ENCODE peak calls at places on chromosomes 3 and 15, in nine cellular contexts. M is AG08396, W is lung, H is stomach, P is GM03348, E is Panc1, F is NCI-H460, U is progenitor cell of endocrine pancreas, K is AG09309. T is an unnamed sample.

GRCh38 chr3:14132120-14132519 is 7.3 kb downstream of the TMEM43 start:
- DNase-seq in M (no peak), P (no peak), U (no peak), F (no peak), E (no peak), W (no peak), H (no peak), K (no peak), T (no peak)

GRCh38 chr3:9704343-9705322 is 1.0 kb downstream of the CPNE9 start:
- DNase-seq in F (no peak), P (peak; percentile 76), U (peak; percentile 50), E (no peak), W (peak; percentile 33), K (no peak), M (peak; percentile 79), H (peak; percentile 28), T (peak; percentile 92)

GRCh38 chr3:159882784-159883779 is 105.6 kb upstream of the IL12A start:
- DNase-seq in W (no peak), K (no peak), U (no peak), P (no peak), F (no peak), E (no peak), M (no peak), H (no peak), T (peak; percentile 7)

GRCh38 chr3:14156201-14156600 is 22.2 kb downstream of the XPC start:
- DNase-seq in K (no peak), U (no peak), E (no peak), M (no peak), W (no peak), F (no peak), H (no peak), P (no peak), T (no peak)

GRCh38 chr3:13204177-13204581 is 130.9 kb upstream of the IQSEC1 start:
- DNase-seq in F (no peak), U (no peak), K (no peak), P (no peak), H (no peak), M (no peak), E (no peak), W (no peak), T (no peak)

GRCh38 chr15:98876461-98877369 is 130.9 kb downstream of the PGPEP1L start:
- DNase-seq in U (no peak), F (no peak), M (no peak), W (no peak), K (no peak), H (no peak), P (no peak), E (no peak), T (peak; percentile 43)

GRCh38 chr15:81751321-81751720 is 294.5 kb downstream of the MEX3B start:
- DNase-seq in K (no peak), P (no peak), E (no peak), U (no peak), H (no peak), M (no peak), W (no peak), F (no peak), T (no peak)

GRCh38 chr3:194964809-194965208 is 279.1 kb downstream of the FAM43A start:
- DNase-seq in E (no peak), K (no peak), H (peak; percentile 10), F (no peak), M (no peak), P (no peak), U (no peak), W (no peak), T (no peak)

GRCh38 chr3:120144267-120144666 is 50.0 kb upstream of the GSK3B start:
- DNase-seq in H (peak; percentile 34), W (no peak), P (peak; percentile 58), E (no peak), U (no peak), M (peak; percentile 70), K (no peak), F (no peak), T (peak; percentile 79)

GRCh38 chr3:114319453-114319852 is 25.6 kb downstream of the TIGIT start:
- DNase-seq in P (peak; percentile 33), E (no peak), K (peak; percentile 7), U (no peak), H (no peak), M (peak; percentile 60), W (no peak), F (no peak), T (peak; percentile 93)

GRCh38 chr3:55486101-55486856 is 827 bp downstream of the WNT5A start:
- DNase-seq in P (peak; percentile 65), H (peak; percentile 63), F (peak; percentile 39), K (no peak), M (peak; percentile 62), W (peak; percentile 74), E (no peak), U (no peak), T (peak; percentile 80)

GRCh38 chr3:124774841-124775402 is 44.7 kb downstream of the UMPS start:
- DNase-seq in H (no peak), K (no peak), U (no peak), E (no peak), P (no peak), M (no peak), F (no peak), W (no peak), T (no peak)

GRCh38 chr15:57570994-57571393 is 20.7 kb upstream of the MYZAP start:
- DNase-seq in H (no peak), U (no peak), E (no peak), W (no peak), K (peak; percentile 39), F (no peak), M (no peak), P (peak; percentile 33), T (no peak)

GRCh38 chr3:64460877-64461276 is 226.9 kb downstream of the ADAMTS9 start:
- DNase-seq in K (peak; percentile 85), U (no peak), H (no peak), W (no peak), E (no peak), M (peak; percentile 43), F (no peak), P (peak; percentile 71), T (no peak)

GRCh38 chr3:140509534-140509933 is 168.3 kb upstream of the TRIM42 start:
- DNase-seq in P (no peak), W (no peak), H (no peak), U (no peak), M (no peak), F (no peak), K (no peak), E (no peak), T (peak; percentile 88)

GRCh38 chr3:156637480-156638022 is 36.8 kb upstream of the TIPARP start:
- DNase-seq in K (no peak), P (no peak), F (no peak), W (no peak), U (no peak), H (no peak), M (no peak), E (no peak), T (no peak)

GRCh38 chr15:69880616-69881309 is 217.0 kb downstream of the TLE3 start:
- DNase-seq in W (no peak), H (no peak), P (no peak), U (no peak), M (no peak), F (no peak), E (no peak), K (no peak), T (no peak)

GRCh38 chr3:189664311-189664710 is 33.1 kb downstream of the TP63 start:
- DNase-seq in M (peak; percentile 54), W (no peak), U (no peak), H (no peak), E (peak; percentile 33), F (peak; percentile 60), K (peak; percentile 93), P (peak; percentile 83), T (peak; percentile 34)

GRCh38 chr3:159732172-159733111 is 256.2 kb upstream of the IL12A start:
- DNase-seq in P (peak; percentile 59), W (peak; percentile 34), K (peak; percentile 74), H (no peak), E (no peak), F (no peak), M (peak; percentile 54), U (no peak), T (peak; percentile 91)

GRCh38 chr3:154178172-154178571 is 57.0 kb downstream of the ARHGEF26 start:
- DNase-seq in U (no peak), P (no peak), H (no peak), K (no peak), F (no peak), W (no peak), E (no peak), M (no peak), T (no peak)

GRCh38 chr3:33132019-33132360 is 18.2 kb downstream of the CRTAP start:
- DNase-seq in E (no peak), H (no peak), W (no peak), U (no peak), K (no peak), F (no peak), M (no peak), P (no peak), T (no peak)

GRCh38 chr3:177934001-177934891 is 602.0 kb upstream of the KCNMB2 start:
- DNase-seq in K (peak; percentile 81), P (peak; percentile 76), U (no peak), H (no peak), F (no peak), W (no peak), E (no peak), M (peak; percentile 31), T (peak; percentile 95)

GRCh38 chr3:150547045-150547753 is 612 bp downstream of the EIF2A start:
- DNase-seq in U (no peak), W (no peak), M (no peak), K (no peak), E (no peak), F (no peak), H (no peak), P (peak; percentile 13), T (no peak)

GRCh38 chr15:67701669-67702068 is 123.6 kb upstream of the SKOR1 start:
- DNase-seq in M (peak; percentile 5), F (no peak), P (no peak), U (no peak), E (no peak), W (no peak), H (no peak), K (peak; percentile 4), T (no peak)

GRCh38 chr15:92845109-92845508 is 55.0 kb upstream of the CHD2 start:
- DNase-seq in F (no peak), M (no peak), H (no peak), U (no peak), K (no peak), E (no peak), P (peak; percentile 35), W (no peak), T (no peak)

GRCh38 chr3:67418539-67419529 is 235.6 kb downstream of the SUCLG2 start:
- DNase-seq in M (peak; percentile 15), H (no peak), F (no peak), U (no peak), E (no peak), P (no peak), K (no peak), W (no peak), T (no peak)

GRCh38 chr3:124607163-124607562 is 123.1 kb upstream of the UMPS start:
- DNase-seq in F (peak; percentile 27), M (no peak), P (no peak), K (no peak), E (no peak), H (no peak), U (no peak), W (no peak), T (no peak)

GRCh38 chr15:90154861-90155626 is 46.1 kb upstream of the SEMA4B start:
- DNase-seq in W (peak; percentile 47), F (no peak), E (peak; percentile 62), M (peak; percentile 67), H (no peak), K (peak; percentile 62), P (peak; percentile 55), U (no peak), T (no peak)

GRCh38 chr3:170485696-170486095 is 67.0 kb downstream of the CLDN11 start:
- DNase-seq in E (no peak), U (no peak), H (no peak), W (no peak), P (no peak), F (no peak), M (no peak), K (no peak), T (no peak)

GRCh38 chr3:35596611-35597010 is 42.7 kb upstream of the ARPP21 start:
- DNase-seq in E (no peak), P (no peak), U (no peak), F (no peak), M (no peak), H (no peak), K (no peak), W (no peak), T (no peak)

GRCh38 chr3:16347548-16347947 is 82.5 kb downstream of the OXNAD1 start:
- DNase-seq in H (no peak), M (no peak), F (no peak), W (no peak), P (no peak), E (no peak), K (no peak), U (no peak), T (no peak)

T was measured in mesendoderm.